ENCODE peak calls at places on chromosomes 16 and 17, in five cellular contexts. L is H1, M is mesenchymal stem cell, P is IMR-90, Q is H9. Y is an unnamed sample.

GRCh38 chr17:7045492-7046126 is 1.7 kb upstream of the SLC16A11 start:
- DNase-seq in Q (no peak), P (peak; percentile 87), M (peak; percentile 85), L (no peak), Y (peak; percentile 71)

GRCh38 chr17:14197582-14197981 is 39.1 kb downstream of the CDRT15 start:
- DNase-seq in P (no peak), L (no peak), M (no peak), Q (no peak), Y (no peak)

GRCh38 chr17:66508896-66509843 is 206.8 kb downstream of the PRKCA start:
- DNase-seq in L (no peak), M (peak; percentile 88), P (peak; percentile 90), Q (no peak), Y (no peak)

GRCh38 chr17:65638221-65638940 is 76.9 kb upstream of the AXIN2 start:
- DNase-seq in P (peak; percentile 84), M (peak; percentile 68), Q (no peak), L (no peak), Y (no peak)

GRCh38 chr17:4939554-4939803 is 367 bp downstream of the SLC25A11 start:
- DNase-seq in M (no peak), Q (no peak), P (no peak), L (no peak), Y (no peak)

GRCh38 chr16:8548166-8548565 is 42.1 kb downstream of the TMEM114 start:
- DNase-seq in Q (no peak), L (no peak), M (no peak), P (no peak), Y (no peak)

GRCh38 chr16:89210165-89210903 is 7.2 kb upstream of the ZNF778 start:
- DNase-seq in L (no peak), Q (no peak), P (no peak), M (no peak), Y (no peak)

GRCh38 chr17:3740611-3741073 is 16.9 kb downstream of the HASPIN start:
- DNase-seq in Q (no peak), P (no peak), M (no peak), L (no peak), Y (no peak)

GRCh38 chr16:75317101-75317522 is 65.7 kb upstream of the BCAR1 start:
- DNase-seq in L (no peak), M (peak; percentile 42), P (no peak), Q (no peak), Y (no peak)

GRCh38 chr17:2195729-2196128 is 107.9 kb downstream of the SMG6 start:
- DNase-seq in M (no peak), Q (no peak), L (no peak), P (no peak), Y (no peak)

GRCh38 chr16:87246269-87247065 is 70.7 kb downstream of the C16orf95 start:
- DNase-seq in L (no peak), M (no peak), Q (no peak), P (no peak), Y (no peak)

GRCh38 chr17:44119062-44119461 is 4.4 kb downstream of the HDAC5 start:
- DNase-seq in P (no peak), Q (no peak), L (no peak), M (no peak), Y (no peak)
- H3K18ac ChIP-seq in P (no peak overlapping the region), Q (no peak overlapping the region), L (no peak overlapping the region), M (no peak overlapping the region), Y (peak overlapping the region; percentile 49)

GRCh38 chr16:11742536-11743307 is at the start of gene TXNDC11:
- DNase-seq in P (peak; percentile 96), Q (peak; percentile 97), L (peak; percentile 99), M (peak; percentile 97), Y (peak; percentile 97)

GRCh38 chr16:11740567-11740966 is 2.1 kb downstream of the TXNDC11 start:
- DNase-seq in L (no peak), M (peak; percentile 16), Q (no peak), P (no peak), Y (no peak)

GRCh38 chr16:11744075-11744470 is 1.4 kb upstream of the TXNDC11 start:
- DNase-seq in Q (no peak), M (no peak), P (no peak), L (no peak), Y (no peak)

GRCh38 chr16:11742041-11742535 is 569 bp downstream of the TXNDC11 start:
- DNase-seq in L (peak; percentile 68), P (no peak), M (peak; percentile 27), Q (peak; percentile 50), Y (peak; percentile 8)

DNA sequence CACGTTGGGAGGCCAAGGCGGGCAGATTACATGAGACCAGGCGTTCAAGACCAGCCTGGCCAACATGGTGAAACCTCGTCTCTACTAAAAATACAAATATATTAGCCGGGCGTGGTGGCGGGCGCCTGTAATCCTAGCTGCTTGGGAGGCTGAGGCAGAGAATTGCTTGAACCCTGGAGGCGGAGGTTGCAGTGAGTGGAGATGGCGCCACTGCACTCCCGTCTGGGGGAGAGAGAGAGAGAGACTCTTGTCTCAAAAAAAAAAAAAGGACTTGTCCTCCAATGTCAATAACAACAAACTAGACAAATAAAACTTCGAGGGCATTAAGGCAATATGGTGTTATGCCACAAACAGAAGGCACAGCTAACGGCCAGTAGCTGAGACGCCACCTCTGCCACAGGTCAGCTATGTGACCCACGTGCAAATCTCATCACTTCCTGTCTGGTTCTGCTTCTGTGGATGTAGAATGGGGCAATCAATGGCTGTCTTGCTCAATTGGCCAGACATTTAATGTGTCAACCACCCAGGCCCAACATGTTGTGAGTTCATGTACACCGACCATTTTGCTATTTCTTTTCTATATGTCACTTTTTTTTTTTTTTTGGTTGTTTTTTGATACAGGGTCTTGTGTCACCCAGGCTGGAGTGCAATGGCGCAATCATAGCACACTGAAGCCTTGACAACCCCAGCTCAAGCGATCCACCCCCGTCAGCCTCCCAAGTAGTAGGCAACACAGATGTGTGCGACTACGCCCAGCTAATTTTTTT is 834 bp upstream of the TXNDC11 start:
- DNase-seq in M (peak; percentile 89), Q (no peak), L (no peak), P (peak; percentile 49), Y (no peak)
- H4K8ac ChIP-seq in M (peak overlapping the region; percentile 35), Q (no peak overlapping the region), L (peak overlapping the region; percentile 89), P (peak overlapping the region; percentile 74), Y (no peak overlapping the region)

GRCh38 chr17:19359856-19360255 is 2.7 kb downstream of the B9D1 start:
- DNase-seq in M (no peak), Q (no peak), P (no peak), L (no peak), Y (no peak)

GRCh38 chr17:19360772-19361171 is 1.8 kb downstream of the B9D1 start:
- DNase-seq in P (no peak), Q (no peak), M (no peak), L (no peak), Y (no peak)

GRCh38 chr17:19362293-19363113 is at the start of gene B9D1:
- DNase-seq in P (peak; percentile 89), M (peak; percentile 92), L (peak; percentile 97), Q (peak; percentile 92), Y (peak; percentile 93)

GRCh38 chr17:19361975-19362292 is 589 bp downstream of the B9D1 start:
- DNase-seq in L (no peak), P (no peak), Q (no peak), M (no peak), Y (no peak)

DNA sequence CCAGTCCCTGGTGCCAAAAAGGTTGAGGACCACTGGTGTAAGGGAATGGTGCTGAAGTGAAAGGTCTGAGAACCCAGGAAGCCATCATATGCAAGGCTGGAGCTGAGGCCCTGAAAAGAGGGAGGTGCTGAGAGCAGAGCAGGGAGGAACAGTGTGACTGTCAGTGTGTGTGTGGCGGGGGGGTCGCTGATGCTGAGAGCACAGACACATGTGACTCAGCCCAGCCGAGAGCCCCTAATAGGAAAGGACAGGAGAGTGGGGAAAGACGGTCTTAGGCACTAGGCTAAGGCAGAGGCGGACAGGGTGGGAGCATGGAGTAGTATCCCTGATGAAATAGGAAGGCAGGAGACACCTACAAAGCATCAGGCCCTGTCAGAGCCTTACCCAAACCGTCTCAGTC is 1.2 kb downstream of the B9D1 start:
- DNase-seq in Q (no peak), M (peak; percentile 46), L (no peak), P (no peak), Y (no peak)
- H2AFZ ChIP-seq in Q (no peak overlapping the region), M (no peak overlapping the region), L (no peak overlapping the region), P (no peak overlapping the region), Y (no peak overlapping the region)

DNA sequence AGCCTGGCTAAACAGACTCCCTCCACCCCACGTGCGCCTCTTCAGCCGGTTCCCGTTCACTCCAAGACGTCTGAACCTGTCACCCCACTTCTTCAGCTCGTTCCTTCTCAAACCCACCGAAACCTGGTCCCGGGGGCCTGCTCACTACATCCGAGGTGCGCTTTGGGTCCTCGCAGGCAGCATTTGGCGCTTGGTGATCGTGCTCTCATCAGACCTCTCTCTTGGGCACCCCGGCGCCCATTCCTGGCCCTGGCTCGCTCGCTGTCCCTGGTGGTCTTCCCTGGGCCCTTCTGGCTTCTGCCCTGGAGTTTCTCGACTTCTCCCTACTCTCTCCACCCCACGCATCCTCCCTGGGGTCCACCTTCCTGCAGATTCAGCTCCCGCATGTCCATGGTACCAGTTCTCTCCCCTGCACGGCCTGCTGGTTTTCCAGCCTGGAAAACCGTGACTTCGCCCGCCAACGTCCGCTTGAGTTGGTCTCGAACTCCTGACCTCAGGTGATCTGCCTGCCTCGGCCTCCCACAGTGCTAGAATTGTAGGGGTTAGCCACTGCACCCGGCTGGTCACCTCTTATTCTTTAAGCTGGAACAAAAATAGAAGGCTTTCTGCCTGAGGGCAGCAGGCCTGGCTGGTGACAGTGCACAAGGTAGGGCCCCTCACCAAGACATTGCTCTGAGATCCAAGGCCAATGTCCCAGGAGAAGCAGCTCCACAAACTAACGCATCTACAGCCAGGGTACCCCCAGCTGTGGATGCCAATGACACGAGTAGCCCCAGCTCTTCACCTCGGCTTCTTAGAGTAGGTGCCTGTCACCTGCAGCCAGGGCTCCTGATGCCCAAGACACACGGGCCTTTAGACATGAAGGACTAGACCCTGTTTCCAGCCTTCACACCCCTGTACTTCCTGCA is 1.0 kb upstream of the MEAK7 start:
- DNase-seq in Q (no peak), M (no peak), P (no peak), L (no peak), Y (no peak)
- H3K18ac ChIP-seq in Q (peak overlapping the region; percentile 78), M (peak overlapping the region; percentile 81), P (peak overlapping the region; percentile 10), L (peak overlapping the region; percentile 87), Y (peak overlapping the region; percentile 99)

DNA sequence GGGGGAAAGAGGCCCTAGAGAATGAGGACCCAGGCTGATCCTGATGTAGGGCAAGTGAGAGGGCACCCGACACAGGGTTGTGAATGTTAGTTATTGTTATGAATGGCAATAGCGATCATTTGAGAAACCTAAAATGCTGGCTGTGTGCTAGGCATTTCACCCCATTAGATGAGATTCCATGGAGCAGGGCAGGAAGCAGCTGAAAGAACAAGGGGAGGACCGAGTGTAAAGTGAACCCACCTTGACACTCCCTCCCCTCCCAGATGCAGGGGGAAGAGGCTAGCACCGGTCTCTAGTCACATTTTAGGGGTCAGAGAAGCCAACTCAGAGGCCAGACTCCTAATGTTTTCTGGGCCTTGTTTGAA is 553 bp upstream of the CORO6 start:
- DNase-seq in P (no peak), Q (no peak), L (no peak), M (no peak), Y (no peak)
- H4K8ac ChIP-seq in P (no peak overlapping the region), Q (no peak overlapping the region), L (peak overlapping the region; percentile 95), M (peak overlapping the region; percentile 7), Y (no peak overlapping the region)

GRCh38 chr17:46977348-46977747 is 1.7 kb downstream of the RPRML start:
- DNase-seq in M (peak; percentile 58), L (peak; percentile 82), Q (peak; percentile 98), P (peak; percentile 18), Y (peak; percentile 65)

GRCh38 chr17:46978489-46979022 is 497 bp downstream of the RPRML start:
- DNase-seq in Q (peak; percentile 63), M (peak; percentile 7), P (no peak), L (peak; percentile 64), Y (peak; percentile 21)

GRCh38 chr17:46976626-46977270 is 2.3 kb downstream of the RPRML start:
- DNase-seq in P (no peak), M (no peak), Q (peak; percentile 72), L (no peak), Y (no peak)

GRCh38 chr17:46979023-46979870 is at the start of gene RPRML:
- DNase-seq in M (peak; percentile 22), L (peak; percentile 77), Q (peak; percentile 77), P (no peak), Y (peak; percentile 63)

GRCh38 chr17:46977750-46978488 is 1.1 kb downstream of the RPRML start:
- DNase-seq in M (no peak), Q (no peak), L (peak; percentile 50), P (no peak), Y (no peak)
- H2AFZ ChIP-seq in M (no peak overlapping the region), Q (no peak overlapping the region), L (no peak overlapping the region), P (peak overlapping the region; percentile 87), Y (peak overlapping the region; percentile 94)

Y was measured in neuronal stem cell.